ENCODE peak calls at places on chromosome 1, in seven cellular contexts. One of them, this sample, is unnamed.

GRCh38 chr1:40939320-40940059 is 40.0 kb upstream of the CTPS1 start:
- DNase-seq in endothelial cell: no peak
- DNase-seq in CD8-positive, alpha-beta memory T cell: no peak
- DNase-seq in mucosa of gallbladder: peak; percentile 36
- DNase-seq in B cell: no peak
- DNase-seq in adrenal gland: peak; percentile 34
- DNase-seq in C1 segment of cervical spinal cord: no peak
- DNase-seq in this sample: no peak

GRCh38 chr1:205375816-205376545 is 19.3 kb upstream of the KLHDC8A start:
- DNase-seq in endothelial cell: no peak
- DNase-seq in CD8-positive, alpha-beta memory T cell: no peak
- DNase-seq in mucosa of gallbladder: peak; percentile 54
- DNase-seq in B cell: no peak
- DNase-seq in adrenal gland: peak; percentile 57
- DNase-seq in C1 segment of cervical spinal cord: no peak
- DNase-seq in this sample: no peak

GRCh38 chr1:51957618-51958017 is 32.9 kb downstream of the RAB3B start:
- DNase-seq in endothelial cell: no peak
- DNase-seq in CD8-positive, alpha-beta memory T cell: no peak
- DNase-seq in mucosa of gallbladder: no peak
- DNase-seq in B cell: no peak
- DNase-seq in adrenal gland: no peak
- DNase-seq in C1 segment of cervical spinal cord: no peak
- DNase-seq in this sample: no peak

GRCh38 chr1:243596441-243597183 is 253.4 kb downstream of the AKT3 start:
- DNase-seq in endothelial cell: no peak
- DNase-seq in CD8-positive, alpha-beta memory T cell: peak; percentile 56
- DNase-seq in mucosa of gallbladder: no peak
- DNase-seq in B cell: no peak
- DNase-seq in adrenal gland: no peak
- DNase-seq in C1 segment of cervical spinal cord: no peak
- DNase-seq in this sample: no peak

GRCh38 chr1:210418863-210419641 is 90.3 kb downstream of the HHAT start:
- DNase-seq in endothelial cell: no peak
- DNase-seq in CD8-positive, alpha-beta memory T cell: no peak
- DNase-seq in mucosa of gallbladder: peak; percentile 56
- DNase-seq in B cell: no peak
- DNase-seq in adrenal gland: no peak
- DNase-seq in C1 segment of cervical spinal cord: no peak
- DNase-seq in this sample: no peak

GRCh38 chr1:37720231-37721130 is 28.2 kb downstream of the CDCA8 start:
- DNase-seq in endothelial cell: no peak
- DNase-seq in CD8-positive, alpha-beta memory T cell: no peak
- DNase-seq in mucosa of gallbladder: no peak
- DNase-seq in B cell: no peak
- DNase-seq in adrenal gland: no peak
- DNase-seq in C1 segment of cervical spinal cord: no peak
- DNase-seq in this sample: no peak

GRCh38 chr1:244730153-244730933 is 77.4 kb downstream of the DESI2 start:
- DNase-seq in endothelial cell: peak; percentile 47
- DNase-seq in CD8-positive, alpha-beta memory T cell: peak; percentile 52
- DNase-seq in mucosa of gallbladder: peak; percentile 12
- DNase-seq in B cell: peak; percentile 60
- DNase-seq in adrenal gland: peak; percentile 45
- DNase-seq in C1 segment of cervical spinal cord: peak; percentile 31
- DNase-seq in this sample: peak; percentile 29

GRCh38 chr1:156551066-156551643 is 21.2 kb downstream of the IQGAP3 start:
- DNase-seq in endothelial cell: no peak
- DNase-seq in CD8-positive, alpha-beta memory T cell: no peak
- DNase-seq in mucosa of gallbladder: no peak
- DNase-seq in B cell: peak; percentile 35
- DNase-seq in adrenal gland: no peak
- DNase-seq in C1 segment of cervical spinal cord: no peak
- DNase-seq in this sample: no peak

GRCh38 chr1:96372881-96373280 is 348.7 kb upstream of the PTBP2 start:
- DNase-seq in endothelial cell: no peak
- DNase-seq in CD8-positive, alpha-beta memory T cell: no peak
- DNase-seq in mucosa of gallbladder: no peak
- DNase-seq in B cell: no peak
- DNase-seq in adrenal gland: no peak
- DNase-seq in C1 segment of cervical spinal cord: no peak
- DNase-seq in this sample: no peak

GRCh38 chr1:229070168-229070567 is 200.7 kb upstream of the RAB4A start:
- DNase-seq in endothelial cell: no peak
- DNase-seq in CD8-positive, alpha-beta memory T cell: no peak
- DNase-seq in mucosa of gallbladder: peak; percentile 89
- DNase-seq in B cell: no peak
- DNase-seq in adrenal gland: peak; percentile 98
- DNase-seq in C1 segment of cervical spinal cord: peak; percentile 71
- DNase-seq in this sample: peak; percentile 86

GRCh38 chr1:157407917-157408525 is 144.3 kb downstream of the FCRL5 start:
- DNase-seq in endothelial cell: no peak
- DNase-seq in CD8-positive, alpha-beta memory T cell: no peak
- DNase-seq in mucosa of gallbladder: no peak
- DNase-seq in B cell: no peak
- DNase-seq in adrenal gland: no peak
- DNase-seq in C1 segment of cervical spinal cord: no peak
- DNase-seq in this sample: no peak

GRCh38 chr1:17002524-17002902 is 9.2 kb downstream of the ATP13A2 start:
- DNase-seq in endothelial cell: no peak
- DNase-seq in CD8-positive, alpha-beta memory T cell: no peak
- DNase-seq in mucosa of gallbladder: no peak
- DNase-seq in B cell: no peak
- DNase-seq in adrenal gland: no peak
- DNase-seq in C1 segment of cervical spinal cord: no peak
- DNase-seq in this sample: no peak

GRCh38 chr1:221634606-221635005 is 107.3 kb downstream of the DUSP10 start:
- DNase-seq in endothelial cell: no peak
- DNase-seq in CD8-positive, alpha-beta memory T cell: no peak
- DNase-seq in mucosa of gallbladder: no peak
- DNase-seq in B cell: no peak
- DNase-seq in adrenal gland: peak; percentile 57
- DNase-seq in C1 segment of cervical spinal cord: no peak
- DNase-seq in this sample: no peak

This sample was measured in pancreas.